ENCODE peak calls at places on chromosomes 16 and 17, in seven cellular contexts. T is SJSA1, A is GM23248, W is thoracic aorta, S is suprapubic skin, V is Peyer's patch, O is neural progenitor cell. K is an unnamed sample.

GRCh38 chr17:73934696-73935095 is 268.8 kb upstream of the RPL38 start:
- DNase-seq in W (no peak), O (no peak), V (no peak), A (no peak), T (no peak), S (no peak), K (no peak)

GRCh38 chr16:55944377-55944802 is 69.2 kb upstream of the CES5A start:
- DNase-seq in O (peak), S (peak), T (peak), V (peak), A (peak), W (peak), K (peak)

GRCh38 chr17:48283907-48284306 is 146.1 kb downstream of the SKAP1 start:
- DNase-seq in O (no peak), V (no peak), T (no peak), A (no peak), S (no peak), W (no peak), K (no peak)

GRCh38 chr16:81786321-81786720 is 7.2 kb downstream of the PLCG2 start:
- DNase-seq in A (peak), V (no peak), T (no peak), O (no peak), W (no peak), S (no peak), K (no peak)

GRCh38 chr16:4801962-4802658 is at the start of gene ROGDI:
- DNase-seq in T (peak), A (peak), V (peak), O (peak), S (no peak), W (peak), K (peak)

GRCh38 chr16:86229866-86230656 is 280.3 kb upstream of the FOXF1 start:
- DNase-seq in T (no peak), W (no peak), A (no peak), V (peak), S (no peak), O (no peak), K (no peak)

GRCh38 chr17:57945999-57946797 is 9.0 kb downstream of the CUEDC1 start:
- DNase-seq in O (no peak), S (no peak), V (no peak), A (peak), T (peak), W (no peak), K (no peak)

GRCh38 chr17:8713878-8714277 is 30.8 kb downstream of the CCDC42 start:
- DNase-seq in V (no peak), A (no peak), S (no peak), W (no peak), T (no peak), O (no peak), K (no peak)

GRCh38 chr17:20224379-20224778 is 215.2 kb downstream of the SPECC1 start:
- DNase-seq in W (no peak), T (no peak), O (no peak), S (no peak), V (no peak), A (no peak), K (no peak)

GRCh38 chr17:64420143-64420670 is 28.7 kb upstream of the MILR1 start:
- DNase-seq in A (peak), V (no peak), T (peak), S (no peak), W (no peak), O (peak), K (peak)

GRCh38 chr17:66633322-66633965 is 201.5 kb upstream of the CACNG5 start:
- DNase-seq in V (no peak), T (no peak), A (peak), W (no peak), O (no peak), S (no peak), K (no peak)

GRCh38 chr17:65109990-65110680 is 27.0 kb upstream of the RGS9 start:
- DNase-seq in W (no peak), S (no peak), A (peak), O (no peak), V (no peak), T (no peak), K (no peak)

GRCh38 chr16:89337965-89338364 is 120.5 kb downstream of the ZNF778 start:
- DNase-seq in O (no peak), V (peak), T (no peak), W (no peak), A (no peak), S (peak), K (no peak)

GRCh38 chr17:20063665-20064648 is 54.8 kb downstream of the SPECC1 start:
- DNase-seq in V (peak), S (peak), T (peak), W (peak), O (no peak), A (peak), K (no peak)

GRCh38 chr16:19979638-19980037 is 94.1 kb downstream of the GPR139 start:
- DNase-seq in W (no peak), A (no peak), V (no peak), O (no peak), T (no peak), S (no peak), K (no peak)

GRCh38 chr17:61808442-61808841 is 54.9 kb downstream of the BRIP1 start:
- DNase-seq in T (no peak), A (no peak), S (no peak), W (no peak), V (no peak), O (no peak), K (no peak)

GRCh38 chr16:8631373-8631772 is 9.9 kb downstream of the METTL22 start:
- DNase-seq in S (no peak), W (no peak), O (no peak), T (no peak), A (no peak), V (no peak), K (no peak)

GRCh38 chr17:29622337-29623282 is at the start of gene CORO6:
- DNase-seq in T (peak), O (peak), W (no peak), V (peak), A (peak), S (peak), K (peak)

GRCh38 chr17:32331243-32332040 is 10.5 kb downstream of the C17orf75 start:
- DNase-seq in S (no peak), O (no peak), T (no peak), A (peak), V (no peak), W (no peak), K (no peak)

GRCh38 chr16:1102921-1103648 is 7.0 kb upstream of the C1QTNF8 start:
- DNase-seq in A (peak), T (peak), O (peak), S (no peak), V (peak), W (no peak), K (peak)

GRCh38 chr16:67157892-67158635 is 1.6 kb downstream of the TRADD start:
- DNase-seq in S (no peak), W (no peak), V (no peak), A (no peak), O (no peak), T (no peak), K (peak)

GRCh38 chr16:67156146-67156844 is 3.4 kb downstream of the TRADD start:
- DNase-seq in A (no peak), W (no peak), S (no peak), O (no peak), V (peak), T (no peak), K (no peak)

GRCh38 chr16:67157106-67157748 is 2.5 kb downstream of the TRADD start:
- DNase-seq in S (no peak), W (no peak), A (no peak), T (no peak), V (no peak), O (no peak), K (no peak)

GRCh38 chr16:67154578-67155304 is 3.9 kb upstream of the B3GNT9 start:
- DNase-seq in V (no peak), O (peak), S (peak), A (no peak), T (no peak), W (no peak), K (no peak)

GRCh38 chr16:67155305-67156145 is 4.2 kb downstream of the TRADD start:
- DNase-seq in W (no peak), S (peak), O (peak), V (peak), A (peak), T (peak), K (peak)
- H3K4me3 ChIP-seq in W (peak), S (peak), O (peak), V (peak), A (peak), T (no peak), K (no peak)

GRCh38 chr17:39209317-39210092 is 9.4 kb downstream of the RPL19 start:
- DNase-seq in T (no peak), A (peak), O (peak), W (peak), V (no peak), S (peak), K (peak)

GRCh38 chr17:39208136-39208535 is 8.1 kb downstream of the RPL19 start:
- DNase-seq in V (no peak), W (no peak), S (no peak), A (peak), O (no peak), T (no peak), K (no peak)

GRCh38 chr17:39210093-39210434 is 10.0 kb downstream of the RPL19 start:
- DNase-seq in A (no peak), W (no peak), V (no peak), T (no peak), S (no peak), O (no peak), K (no peak)

GRCh38 chr17:39212200-39212810 is 12.2 kb downstream of the RPL19 start:
- DNase-seq in V (no peak), T (no peak), A (peak), O (no peak), S (no peak), W (no peak), K (no peak)

GRCh38 chr17:39208893-39209292 is 8.8 kb downstream of the RPL19 start:
- DNase-seq in S (no peak), W (no peak), T (no peak), A (no peak), V (peak), O (peak), K (no peak)
- H3K4me3 ChIP-seq in S (peak), W (peak), T (no peak), A (no peak), V (no peak), O (no peak), K (no peak)

GRCh38 chr16:12377497-12377896 is 401.0 kb downstream of the SNX29 start:
- DNase-seq in W (no peak), V (no peak), A (no peak), O (no peak), T (no peak), S (no peak), K (no peak)
- H3K4me3 ChIP-seq in W (no peak), V (no peak), A (no peak), O (no peak), T (no peak), S (no peak), K (no peak)

GRCh38 chr17:31019004-31019403 is 48.2 kb downstream of the RNF135 start:
- DNase-seq in O (no peak), S (no peak), W (no peak), T (no peak), V (no peak), A (no peak), K (no peak)

GRCh38 chr17:31013844-31014243 is 43.0 kb downstream of the RNF135 start:
- DNase-seq in W (no peak), V (no peak), A (no peak), S (no peak), O (no peak), T (no peak), K (no peak)

GRCh38 chr17:31015639-31016038 is 44.8 kb downstream of the RNF135 start:
- DNase-seq in T (no peak), W (no peak), V (no peak), O (no peak), A (no peak), S (no peak), K (no peak)
- H3K4me3 ChIP-seq in T (no peak), W (no peak), V (no peak), O (no peak), A (no peak), S (no peak), K (no peak)

GRCh38 chr17:44655983-44656700 is at the start of gene MEIOC:
- DNase-seq in A (peak), S (no peak), T (no peak), O (peak), V (no peak), W (no peak), K (peak)
- H3K4me3 ChIP-seq in A (no peak), S (peak), T (no peak), O (peak), V (peak), W (peak), K (no peak)

GRCh38 chr16:73319747-73320146 is 271.8 kb upstream of the ZFHX3 start:
- DNase-seq in A (no peak), V (no peak), T (no peak), S (no peak), O (peak), W (no peak), K (no peak)
- H3K4me3 ChIP-seq in A (no peak), V (no peak), T (no peak), S (no peak), O (no peak), W (no peak), K (no peak)